ENCODE peak calls at places on chromosomes 3 and 15, in five cellular contexts. W is adipocyte, A is SJSA1, Y is gastrocnemius medialis, Z is GM23248. S is an unnamed sample.
A peak's percentile ranks its signal among the peaks of the same experiment; 100 is the strongest.

GRCh38 chr3:74648102-74648501 is 33.6 kb upstream of the CNTN3 start:
- DNase-seq in A (no peak), Y (no peak), W (no peak), Z (no peak), S (no peak)

GRCh38 chr3:116443096-116443793 is 2.0 kb downstream of the LSAMP start:
- DNase-seq in Y (no peak), W (peak; percentile 24), A (no peak), Z (peak; percentile 20), S (no peak)

GRCh38 chr3:4827767-4828166 is 151.5 kb upstream of the BHLHE40 start:
- DNase-seq in Y (no peak), Z (peak; percentile 46), W (no peak), A (no peak), S (no peak)

GRCh38 chr3:124856687-124857086 is 30.5 kb downstream of the ITGB5 start:
- DNase-seq in Z (peak; percentile 45), A (no peak), Y (no peak), W (no peak), S (no peak)

GRCh38 chr3:141402476-141403171 is 34.3 kb downstream of the ZBTB38 start:
- DNase-seq in Y (peak; percentile 71), A (peak; percentile 46), W (peak; percentile 80), Z (peak; percentile 81), S (peak; percentile 87)

GRCh38 chr3:171056528-171056927 is 30.0 kb upstream of the SLC2A2 start:
- DNase-seq in W (no peak), A (no peak), Z (peak; percentile 73), Y (no peak), S (no peak)

GRCh38 chr3:160586679-160587078 is 21.3 kb upstream of the KPNA4 start:
- DNase-seq in W (no peak), Y (no peak), A (no peak), Z (no peak), S (no peak)

GRCh38 chr3:150376001-150376848 is 31.9 kb upstream of the TSC22D2 start:
- DNase-seq in W (peak; percentile 95), A (no peak), Y (no peak), Z (peak; percentile 78), S (no peak)

GRCh38 chr3:113008117-113008516 is 17.3 kb downstream of the GTPBP8 start:
- DNase-seq in A (no peak), Y (no peak), W (peak; percentile 41), Z (peak; percentile 80), S (no peak)

GRCh38 chr3:189573004-189573403 is 58.2 kb upstream of the TP63 start:
- DNase-seq in W (peak; percentile 36), A (no peak), Z (peak; percentile 24), Y (no peak), S (no peak)

GRCh38 chr3:190385835-190386688 is 1.9 kb upstream of the CLDN16 start:
- DNase-seq in Y (no peak), A (peak; percentile 83), Z (peak; percentile 97), W (peak; percentile 95), S (no peak)

GRCh38 chr3:126317029-126317996 is 39.9 kb downstream of the KLF15 start:
- DNase-seq in Z (no peak), A (no peak), Y (no peak), W (no peak), S (no peak)

GRCh38 chr3:127779747-127780146 is 42.6 kb downstream of the MGLL start:
- DNase-seq in Y (peak; percentile 70), A (no peak), W (no peak), Z (no peak), S (no peak)

GRCh38 chr3:42014949-42015533 is 53.1 kb upstream of the ULK4 start:
- DNase-seq in A (no peak), Z (peak; percentile 69), Y (peak; percentile 68), W (peak; percentile 42), S (peak; percentile 37)

GRCh38 chr3:49119036-49119435 is 1.6 kb downstream of the USP19 start:
- DNase-seq in Y (no peak), W (no peak), A (no peak), Z (no peak), S (no peak)

GRCh38 chr15:82843561-82843960 is 34.1 kb downstream of the WHAMM start:
- DNase-seq in A (no peak), Y (no peak), Z (no peak), W (no peak), S (no peak)

GRCh38 chr3:58667704-58668103 is 1.1 kb upstream of the FAM3D start:
- DNase-seq in Z (no peak), A (peak; percentile 8), W (no peak), Y (no peak), S (no peak)
- H3K4me3 ChIP-seq in Z (no peak overlapping the region), A (no peak overlapping the region), W (no peak overlapping the region), Y (no peak overlapping the region), S (no peak overlapping the region)

DNA sequence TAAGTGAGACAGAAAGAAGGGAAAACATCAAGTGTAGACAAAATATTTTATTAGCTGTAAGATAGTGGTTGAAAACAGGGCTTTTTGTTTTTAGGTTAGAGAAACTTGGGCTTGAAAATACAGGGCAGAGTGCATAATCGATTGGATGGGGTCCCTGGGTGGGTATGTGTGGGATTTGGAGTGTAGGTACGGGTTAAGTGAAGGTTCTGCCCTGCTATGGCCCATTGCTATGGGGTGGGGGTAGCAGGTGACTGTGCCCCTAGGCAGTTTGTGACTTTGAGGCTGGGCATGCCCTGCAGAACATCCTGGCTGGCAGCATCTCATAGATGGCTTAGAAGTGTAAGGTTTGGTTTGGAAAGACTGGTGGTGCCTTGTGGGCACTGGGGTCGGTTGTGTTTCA is 3.7 kb upstream of the FAM131A start:
- DNase-seq in A (no peak), W (no peak), Y (no peak), Z (no peak), S (no peak)
- H3K36me3 ChIP-seq in A (peaks cover 72% of the 10 kb centered on the region), W (peaks cover 68% of the 10 kb centered on the region), Y (peaks cover 64% of the 10 kb centered on the region), Z (peaks cover 53% of the 10 kb centered on the region), S (peaks cover 44% of the 10 kb centered on the region)

DNA sequence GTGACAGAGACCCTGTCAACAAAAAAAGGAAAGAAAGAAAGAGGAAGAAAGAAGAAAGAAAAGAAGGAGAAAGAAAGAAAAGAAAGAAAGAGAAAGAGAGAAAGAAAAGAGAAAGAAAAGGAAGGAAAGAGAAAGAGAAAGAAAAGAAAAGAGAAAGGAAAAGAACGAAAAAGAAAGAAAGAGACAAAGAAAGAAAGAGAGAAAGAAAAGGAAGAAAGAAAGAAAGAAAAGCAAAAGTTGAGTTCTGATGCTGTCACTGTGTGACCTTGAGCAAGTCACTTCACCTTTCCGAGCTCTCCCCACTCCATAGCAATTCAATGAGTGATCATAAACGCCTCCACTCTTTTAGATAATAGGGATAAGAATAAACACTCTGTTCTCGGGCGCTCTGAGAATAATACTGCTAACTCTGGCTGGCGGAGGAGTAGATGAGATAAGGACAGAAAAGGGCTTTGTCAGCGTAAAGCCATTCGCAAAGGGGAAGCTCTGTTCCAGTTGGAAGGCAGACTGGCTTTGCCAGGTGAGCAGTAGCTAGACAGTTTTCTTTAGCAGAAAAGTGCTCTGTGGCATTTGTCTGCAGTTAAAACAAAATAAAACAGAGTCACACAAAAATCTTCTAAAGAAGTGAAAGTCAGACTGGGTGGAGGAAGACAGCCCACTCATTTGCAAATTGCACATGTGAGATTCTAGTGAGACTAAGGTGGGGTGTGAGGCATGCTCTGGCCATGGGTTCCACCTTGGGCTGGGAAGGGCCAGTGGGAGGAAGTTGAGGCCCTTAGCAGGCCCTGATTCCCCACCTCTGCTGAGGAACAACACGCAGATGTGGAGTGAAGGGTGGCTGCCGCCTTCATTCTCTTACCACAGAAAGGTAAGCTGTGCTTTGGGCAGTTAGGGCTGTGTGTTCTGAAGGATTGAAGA is 9.6 kb upstream of the FLNB start:
- DNase-seq in Z (peak; percentile 47), A (no peak), Y (no peak), W (no peak), S (no peak)
- H3K4me3 ChIP-seq in Z (no peak overlapping the region), A (no peak overlapping the region), Y (no peak overlapping the region), W (peak overlapping the region; percentile 70), S (no peak overlapping the region)

GRCh38 chr15:44569316-44569715 is 32.4 kb downstream of the EIF3J start:
- DNase-seq in A (no peak), Z (no peak), W (no peak), Y (no peak), S (no peak)
- H3K36me3 ChIP-seq in A (peaks cover 54% of the 10 kb centered on the region), Z (peaks cover 29% of the 10 kb centered on the region), W (peaks cover 79% of the 10 kb centered on the region), Y (peaks cover 60% of the 10 kb centered on the region), S (peaks cover 30% of the 10 kb centered on the region)

DNA sequence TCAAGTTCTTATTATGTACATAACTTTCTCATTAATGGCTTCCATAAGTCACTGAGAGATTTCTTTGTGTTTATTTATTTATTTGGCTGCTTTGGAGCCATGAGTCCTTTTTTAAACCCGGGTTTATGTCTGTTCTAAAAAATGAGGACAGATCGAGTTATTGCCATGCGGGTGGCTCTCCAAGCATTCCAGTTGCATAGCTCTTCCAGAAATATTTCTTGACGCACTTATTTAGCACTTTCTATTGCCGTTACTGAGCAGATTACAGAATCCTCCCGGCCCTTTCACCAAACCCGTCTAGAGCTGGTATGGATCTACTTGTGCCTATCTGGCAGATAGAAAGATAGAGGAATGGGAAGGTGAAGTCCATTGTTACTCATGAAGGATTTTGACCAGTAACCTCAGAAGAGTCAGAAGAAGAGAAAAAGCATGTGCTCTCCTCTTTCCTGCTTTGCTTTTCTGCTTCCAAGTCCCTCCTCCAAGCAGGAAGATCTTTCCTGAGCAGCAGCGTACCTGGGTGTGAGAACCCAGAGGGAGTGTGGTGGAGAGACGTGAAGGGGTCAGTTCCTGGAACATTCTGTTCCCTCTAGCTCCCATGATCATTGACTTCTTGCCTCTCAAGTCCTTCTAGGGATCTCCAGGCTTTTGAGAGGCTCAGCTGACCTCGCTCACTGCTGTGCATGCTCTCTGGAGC is 112.8 kb downstream of the LPP start:
- DNase-seq in Y (peak; percentile 93), W (peak; percentile 74), A (peak; percentile 75), Z (peak; percentile 86), S (no peak)
- H3K4me3 ChIP-seq in Y (peak overlapping the region; percentile 52), W (peak overlapping the region; percentile 46), A (peak overlapping the region; percentile 15), Z (peak overlapping the region; percentile 72), S (no peak overlapping the region)

GRCh38 chr3:197151562-197151961 is 121.9 kb upstream of the MELTF start:
- DNase-seq in W (peak; percentile 77), A (no peak), Y (peak; percentile 49), Z (peak; percentile 76), S (no peak)
- H3K36me3 ChIP-seq in W (peaks cover 6% of the 10 kb centered on the region), A (peaks cover 44% of the 10 kb centered on the region), Y (peaks cover 4% of the 10 kb centered on the region), Z (peaks cover 8% of the 10 kb centered on the region), S (no peaks in the 10 kb centered on the region)

S was measured in H7.